ENCODE peak calls at places on chromosome 2, in seven cellular contexts. B is OCI-LY7, R is PC-3, J is IMR-90, E is SK-N-SH, Q is H9, I is K562. Y is an unnamed sample.

GRCh38 chr2:109222825-109223471 is 93.9 kb downstream of the SH3RF3 start:
- DNase-seq in R (no peak), I (no peak), J (no peak), Q (peak), E (no peak), B (no peak), Y (no peak)

GRCh38 chr2:76444732-76445131 is 734.0 kb upstream of the GCFC2 start:
- DNase-seq in E (no peak), J (no peak), Q (no peak), I (no peak), B (no peak), R (no peak), Y (no peak)

GRCh38 chr2:74915743-74916142 is 42.7 kb upstream of the POLE4 start:
- DNase-seq in B (no peak), J (peak), I (no peak), R (peak), Q (no peak), E (no peak), Y (peak)

GRCh38 chr2:132392211-132392610 is 24.4 kb upstream of the GPR39 start:
- DNase-seq in Q (peak), J (no peak), R (no peak), I (no peak), E (no peak), B (no peak), Y (no peak)

GRCh38 chr2:26168785-26169184 is 4.1 kb upstream of the GAREM2 start:
- DNase-seq in Q (no peak), I (no peak), J (no peak), B (no peak), E (no peak), R (no peak), Y (no peak)

GRCh38 chr2:224628416-224628815 is 43.3 kb upstream of the CUL3 start:
- DNase-seq in J (no peak), E (peak), R (no peak), B (no peak), I (no peak), Q (no peak), Y (no peak)

GRCh38 chr2:85851253-85851955 is 37.4 kb downstream of the ST3GAL5 start:
- DNase-seq in I (no peak), B (no peak), E (no peak), J (no peak), Q (no peak), R (peak), Y (no peak)

GRCh38 chr2:72274284-72274869 is 126.7 kb upstream of the CYP26B1 start:
- DNase-seq in J (peak), R (no peak), E (no peak), Q (no peak), B (no peak), I (no peak), Y (no peak)

GRCh38 chr2:64990823-64991222 is 1.6 kb downstream of the SLC1A4 start:
- DNase-seq in I (no peak), E (no peak), Q (no peak), B (peak), R (no peak), J (no peak), Y (no peak)

GRCh38 chr2:121075006-121075545 is 209.9 kb downstream of the TFCP2L1 start:
- DNase-seq in I (peak), Q (peak), E (peak), J (peak), R (peak), B (peak), Y (peak)

GRCh38 chr2:15159751-15160177 is 401.4 kb downstream of the NBAS start:
- DNase-seq in B (peak), R (peak), I (no peak), Q (no peak), J (peak), E (peak), Y (peak)

GRCh38 chr2:105674859-105675541 is 69.7 kb upstream of the NCK2 start:
- DNase-seq in J (no peak), Q (no peak), E (no peak), R (no peak), I (no peak), B (no peak), Y (no peak)

GRCh38 chr2:153106802-153107477 is 371.6 kb downstream of the RPRM start:
- DNase-seq in J (no peak), Q (no peak), E (no peak), I (no peak), R (no peak), B (no peak), Y (no peak)

GRCh38 chr2:53452400-53452799 is 315.2 kb upstream of the CHAC2 start:
- DNase-seq in R (no peak), Q (no peak), J (no peak), I (no peak), B (no peak), E (no peak), Y (no peak)

GRCh38 chr2:241949736-241950412 is 80.3 kb downstream of the RTP5 start:
- DNase-seq in B (no peak), Q (no peak), R (no peak), J (no peak), E (no peak), I (no peak), Y (no peak)

GRCh38 chr2:196217116-196217515 is 45.7 kb upstream of the STK17B start:
- DNase-seq in Q (no peak), B (no peak), I (no peak), E (no peak), J (no peak), R (no peak), Y (no peak)

GRCh38 chr2:204321910-204322765 is 223.1 kb upstream of the PARD3B start:
- DNase-seq in I (no peak), R (peak), E (no peak), J (peak), B (no peak), Q (no peak), Y (no peak)

GRCh38 chr2:130806370-130806769 is 30.3 kb upstream of the ARHGEF4 start:
- DNase-seq in B (no peak), Q (no peak), R (no peak), J (no peak), E (no peak), I (no peak), Y (peak)

GRCh38 chr2:176751314-176751713 is 461.3 kb upstream of the HNRNPA3 start:
- DNase-seq in E (no peak), J (no peak), I (no peak), Q (no peak), B (no peak), R (no peak), Y (no peak)

GRCh38 chr2:567865-568638 is 109.2 kb downstream of the TMEM18 start:
- DNase-seq in R (peak), E (no peak), Q (no peak), J (no peak), I (no peak), B (no peak), Y (no peak)

GRCh38 chr2:1907283-1907682 is 163.0 kb upstream of the PXDN start:
- DNase-seq in J (no peak), Q (no peak), I (no peak), B (no peak), E (peak), R (no peak), Y (no peak)

GRCh38 chr2:72937356-72937669 is 20.0 kb downstream of the EMX1 start:
- DNase-seq in B (no peak), E (peak), I (no peak), R (no peak), Q (no peak), J (no peak), Y (no peak)

GRCh38 chr2:25341031-25341727 is 546 bp downstream of the DNMT3A start:
- DNase-seq in I (peak), R (no peak), E (peak), J (no peak), Q (no peak), B (peak), Y (peak)

GRCh38 chr2:19799881-19800780 is 101.7 kb downstream of the TTC32 start:
- DNase-seq in E (no peak), Q (no peak), R (no peak), J (no peak), I (no peak), B (no peak), Y (no peak)

GRCh38 chr2:173151671-173152398 is 76.2 kb downstream of the MAP3K20 start:
- DNase-seq in E (no peak), Q (no peak), J (peak), I (no peak), R (peak), B (no peak), Y (no peak)

GRCh38 chr2:25215948-25216679 is 47.7 kb upstream of the POMC start:
- DNase-seq in R (no peak), B (peak), J (no peak), Q (peak), I (no peak), E (peak), Y (peak)

GRCh38 chr2:95062716-95063400 is 37.4 kb downstream of the MAL start:
- DNase-seq in R (peak), E (no peak), I (no peak), J (no peak), Q (no peak), B (no peak), Y (peak)

GRCh38 chr2:12931211-12931844 is 214.6 kb downstream of the TRIB2 start:
- DNase-seq in J (peak), Q (no peak), I (peak), R (peak), B (peak), E (peak), Y (peak)

GRCh38 chr2:14915983-14916382 is 283.5 kb downstream of the LRATD1 start:
- DNase-seq in J (no peak), Q (no peak), E (peak), B (no peak), R (no peak), I (no peak), Y (no peak)

GRCh38 chr2:128984855-128985254 is 666.2 kb upstream of the HS6ST1 start:
- DNase-seq in I (no peak), R (no peak), B (no peak), E (no peak), J (no peak), Q (no peak), Y (no peak)

DNA sequence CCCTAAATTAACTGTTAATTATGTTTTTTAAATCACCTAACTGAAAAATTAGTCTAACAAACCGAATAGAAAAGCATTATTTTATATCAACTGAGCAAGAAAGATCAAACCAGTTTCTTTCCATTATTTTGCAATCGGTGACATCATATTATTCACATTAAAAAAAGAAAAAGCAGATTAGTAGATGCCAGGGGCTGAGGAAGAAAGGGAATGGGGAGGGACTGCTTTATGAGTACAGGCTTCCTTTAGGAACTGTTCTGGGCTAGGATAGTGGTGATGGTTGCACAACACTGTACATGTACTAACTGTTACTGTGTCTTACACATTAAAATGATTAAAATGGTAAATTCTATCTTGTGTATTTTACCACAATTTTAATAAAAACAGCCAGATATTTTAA is 59.3 kb downstream of the COBLL1 start:
- DNase-seq in Q (no peak), J (peak), E (no peak), R (no peak), I (no peak), B (no peak), Y (no peak)
- H3K27ac ChIP-seq in Q (no peak), J (no peak), E (no peak), R (no peak), I (no peak), B (no peak), Y (no peak)

GRCh38 chr2:219344756-219345458 is 12.4 kb upstream of the RESP18 start:
- DNase-seq in Q (no peak), I (no peak), E (no peak), B (no peak), R (peak), J (peak), Y (no peak)
- H2AFZ ChIP-seq in Q (no peak), I (no peak), E (no peak), B (no peak), R (no peak), J (no peak), Y (no peak)

DNA sequence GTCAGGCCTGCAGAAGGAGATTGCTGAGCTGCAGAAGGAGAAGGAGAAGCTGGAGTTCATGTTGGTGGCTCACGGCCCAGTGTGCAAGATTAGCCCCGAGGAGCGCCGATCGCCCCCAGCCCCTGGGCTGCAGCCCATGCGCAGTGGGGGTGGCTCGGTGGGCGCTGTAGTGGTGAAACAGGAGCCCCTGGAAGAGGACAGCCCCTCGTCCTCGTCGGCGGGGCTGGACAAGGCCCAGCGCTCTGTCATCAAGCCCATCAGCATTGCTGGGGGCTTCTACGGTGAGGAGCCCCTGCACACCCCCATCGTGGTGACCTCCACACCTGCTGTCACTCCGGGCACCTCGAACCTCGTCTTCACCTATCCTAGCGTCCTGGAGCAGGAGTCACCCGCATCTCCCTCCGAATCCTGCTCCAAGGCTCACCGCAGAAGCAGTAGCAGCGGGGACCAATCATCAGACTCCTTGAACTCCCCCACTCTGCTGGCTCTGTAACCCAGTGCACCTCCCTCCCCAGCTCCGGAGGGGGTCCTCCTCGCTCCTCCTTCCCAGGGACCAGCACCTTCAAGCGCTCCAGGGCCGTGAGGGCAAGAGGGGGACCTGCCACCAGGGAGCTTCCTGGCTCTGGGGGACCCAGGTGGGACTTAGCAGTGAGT is 19.4 kb downstream of the FOSL2 start:
- DNase-seq in B (no peak), R (no peak), I (no peak), Q (no peak), E (no peak), J (no peak), Y (no peak)
- H3K27ac ChIP-seq in B (no peak), R (no peak), I (no peak), Q (no peak), E (no peak), J (no peak), Y (no peak)

DNA sequence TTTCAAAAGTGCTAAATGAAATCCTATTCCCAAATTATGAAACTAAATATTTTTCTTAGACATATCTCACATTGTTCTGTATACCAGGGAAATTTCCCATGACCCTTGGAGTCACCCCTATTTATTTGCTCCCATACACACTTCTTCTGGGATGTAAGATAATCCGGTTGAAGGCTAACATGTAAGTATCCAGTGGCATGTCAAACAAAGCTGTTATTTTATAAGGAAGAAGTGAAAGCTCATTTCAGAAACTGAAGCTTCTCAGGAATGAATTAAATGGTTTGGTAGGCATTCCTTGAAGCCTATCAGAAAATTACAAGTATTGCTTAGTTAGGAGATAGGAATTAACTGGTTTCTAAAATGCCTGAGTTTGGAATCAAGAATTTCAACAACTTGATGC is 108.6 kb upstream of the RND3 start:
- DNase-seq in I (no peak), Q (no peak), R (no peak), E (no peak), J (peak), B (no peak), Y (no peak)
- H2AFZ ChIP-seq in I (no peak), Q (no peak), R (no peak), E (peak), J (no peak), B (no peak), Y (no peak)

GRCh38 chr2:101736861-101737291 is 39.4 kb downstream of the MAP4K4 start:
- DNase-seq in B (no peak), Q (no peak), I (no peak), J (peak), E (no peak), R (peak), Y (no peak)
- H3K27ac ChIP-seq in B (peak), Q (no peak), I (no peak), J (no peak), E (no peak), R (peak), Y (no peak)

Y was measured in DND-41.